ENCODE peak calls at places on chromosomes 5 and 9, in four cellular contexts. N, J, H and L are unnamed samples.

GRCh38 chr9:109535365-109535764 is 37.3 kb upstream of the PTPN3 start:
- DNase-seq in H (no peak), N (no peak), J (no peak), L (no peak)

GRCh38 chr5:81007637-81008027 is 47.5 kb downstream of the RASGRF2 start:
- DNase-seq in N (no peak), H (no peak), J (no peak), L (no peak)

GRCh38 chr5:14871084-14871572 is 450 bp downstream of the ANKH start:
- DNase-seq in N (no peak), J (peak; percentile 73), H (no peak), L (no peak)

GRCh38 chr5:111143910-111144309 is 51.8 kb downstream of the WDR36 start:
- DNase-seq in H (peak; percentile 91), J (no peak), N (no peak), L (peak; percentile 97)

GRCh38 chr5:127804886-127805426 is 101.8 kb downstream of the CCDC192 start:
- DNase-seq in J (no peak), H (peak; percentile 25), N (no peak), L (no peak)

GRCh38 chr9:444528-444927 is 229.9 kb downstream of the DOCK8 start:
- DNase-seq in J (no peak), H (peak; percentile 20), N (no peak), L (no peak)

GRCh38 chr5:31844615-31845345 is 205.8 kb downstream of the PDZD2 start:
- DNase-seq in N (no peak), J (no peak), H (peak; percentile 51), L (no peak)

GRCh38 chr5:66744040-66744439 is 147.8 kb downstream of the MAST4 start:
- DNase-seq in J (no peak), N (no peak), H (peak; percentile 2), L (peak; percentile 73)

GRCh38 chr5:34580983-34581382 is 75.1 kb upstream of the RAI14 start:
- DNase-seq in J (no peak), N (no peak), H (no peak), L (peak; percentile 26)

GRCh38 chr5:76714771-76715483 is 999 bp upstream of the F2R start:
- DNase-seq in J (no peak), H (no peak), N (peak; percentile 33), L (no peak)

GRCh38 chr5:60332244-60333018 is 367.5 kb downstream of the DEPDC1B start:
- DNase-seq in H (peak; percentile 78), J (no peak), N (no peak), L (peak; percentile 56)

GRCh38 chr9:88307136-88307535 is 81.1 kb upstream of the SPIN1 start:
- DNase-seq in N (no peak), J (no peak), H (no peak), L (no peak)

GRCh38 chr9:126481862-126482261 is 131.9 kb upstream of the LMX1B start:
- DNase-seq in N (no peak), J (no peak), H (no peak), L (no peak)

GRCh38 chr9:126480810-126481209 is 132.9 kb upstream of the LMX1B start:
- DNase-seq in H (no peak), J (no peak), N (no peak), L (no peak)

GRCh38 chr9:126483468-126484056 is 130.2 kb upstream of the LMX1B start:
- DNase-seq in J (no peak), H (no peak), N (no peak), L (no peak)

GRCh38 chr9:126479515-126479914 is 134.2 kb upstream of the LMX1B start:
- DNase-seq in N (no peak), J (no peak), H (no peak), L (no peak)

DNA sequence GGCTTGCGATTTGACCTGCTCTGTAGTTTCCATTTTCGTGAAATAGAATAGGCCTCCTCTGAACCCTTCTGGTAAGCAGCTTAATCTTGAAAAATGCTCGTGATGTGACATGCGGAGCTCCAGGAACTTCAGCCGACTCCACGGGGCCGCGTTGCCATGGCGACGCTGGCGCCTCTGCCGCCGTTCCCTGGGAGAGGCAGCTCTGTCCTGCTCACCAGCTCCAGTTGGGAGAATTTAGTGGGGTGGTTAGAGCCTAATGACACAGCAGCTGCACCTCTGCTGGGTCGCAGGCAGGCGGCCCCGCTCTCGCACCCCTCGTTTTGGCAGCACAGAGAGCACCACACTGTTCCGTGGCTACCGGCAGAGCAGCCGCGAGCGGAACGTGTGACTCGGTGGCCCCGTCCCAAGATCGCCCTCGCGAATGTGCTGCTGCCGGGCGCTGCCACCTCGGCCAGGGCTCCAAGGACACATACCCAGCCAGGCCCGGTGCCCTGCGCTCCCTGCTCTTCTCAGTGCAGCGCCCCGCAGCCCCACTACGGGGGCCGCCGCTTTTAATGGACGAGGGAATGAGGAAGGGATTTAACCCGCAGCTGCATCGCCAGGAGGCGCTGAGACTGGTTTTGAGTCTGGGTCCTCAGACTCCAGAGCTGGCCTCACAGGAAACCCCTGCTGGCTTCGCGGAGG is 131.2 kb upstream of the LMX1B start:
- DNase-seq in H (no peak), N (peak; percentile 76), J (peak; percentile 87), L (peak; percentile 92)
- TF ChIP-seq CTCF in H (no peak), N (no peak), J (peak; percentile 25), L (peak; percentile 46)

DNA sequence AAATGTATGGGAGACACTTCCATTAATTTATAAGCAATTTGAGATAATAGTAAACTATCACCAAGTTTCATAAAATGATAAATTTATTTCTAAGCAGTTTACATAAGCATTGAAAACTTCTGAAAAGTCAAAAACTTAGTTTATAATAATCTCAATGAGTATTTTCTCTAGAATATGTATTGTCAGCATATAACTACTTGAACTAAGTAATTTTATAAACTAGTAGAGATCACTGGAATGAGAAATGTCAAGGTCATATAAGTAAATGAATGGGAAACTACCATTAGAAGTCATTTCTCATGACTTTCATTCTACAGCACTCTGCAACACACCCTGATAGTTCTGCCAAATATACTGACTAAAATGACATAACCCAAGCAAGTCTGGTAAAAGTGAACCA is 3.4 kb downstream of the TBCA start:
- DNase-seq in N (no peak), H (no peak), J (no peak), L (no peak)
- H3K4me3 ChIP-seq in N (no peak overlapping the region), H (no peak overlapping the region), J (no peak overlapping the region), L (no peak overlapping the region)

GRCh38 chr9:130043654-130044623 is 950 bp upstream of the FNBP1 start:
- DNase-seq in N (peak; percentile 15), J (peak; percentile 86), H (no peak), L (peak; percentile 48)
- TF ChIP-seq CTCF in N (peak; percentile 18), J (peak; percentile 12), H (no peak), L (peak; percentile 20)

DNA sequence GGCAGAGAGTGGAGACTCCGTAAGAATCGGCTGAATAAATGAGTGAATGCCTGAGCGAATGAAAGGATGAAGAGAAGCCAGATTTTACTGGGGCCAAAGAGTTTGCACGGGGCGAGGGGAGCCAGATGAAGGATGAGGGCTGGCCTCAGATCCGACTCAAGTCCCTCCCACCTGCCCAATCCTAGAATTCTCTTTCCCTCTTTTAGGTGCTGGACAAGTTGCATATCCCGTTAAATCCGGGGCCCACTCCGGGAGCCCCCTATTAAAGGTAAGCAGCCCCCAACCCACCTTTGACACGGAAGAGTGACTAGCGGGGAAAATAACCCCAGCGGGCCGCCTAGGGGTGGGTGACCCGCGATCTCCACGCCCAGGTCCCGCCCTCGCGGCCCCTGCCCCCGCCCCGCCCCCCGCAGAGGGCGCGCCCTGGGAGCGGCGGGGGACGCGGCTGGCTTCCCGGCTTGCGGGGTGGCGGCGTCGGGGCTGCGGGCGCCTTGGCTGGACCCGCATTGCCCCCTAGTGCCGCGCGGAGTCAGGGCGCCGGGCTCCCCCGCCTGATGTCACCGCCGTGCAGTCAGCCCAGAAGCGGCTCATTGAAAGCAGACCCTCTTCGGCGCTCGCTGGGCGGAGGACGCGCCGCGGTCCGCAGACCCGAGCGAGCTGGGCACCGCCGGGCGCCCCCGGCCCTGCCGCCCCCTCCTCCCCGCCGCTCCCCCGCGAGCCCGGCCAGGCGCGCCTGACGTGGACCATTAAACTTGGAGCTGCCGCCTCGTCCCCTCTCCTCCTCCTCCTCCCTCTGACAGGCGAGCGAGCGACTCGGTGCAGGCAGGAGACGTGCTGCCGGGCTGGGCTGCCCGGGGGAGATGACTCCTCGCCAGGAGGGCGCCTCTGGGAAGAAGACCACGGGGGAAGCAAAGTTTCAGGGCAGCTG is at the start of gene ADRA1B:
- DNase-seq in H (peak; percentile 41), N (peak; percentile 91), J (peak; percentile 89), L (peak; percentile 70)
- H3K4me3 ChIP-seq in H (peak within 1 kb of the TSS; percentile 33), N (peak within 1 kb of the TSS; percentile 39), J (peak within 1 kb of the TSS; percentile 74), L (peak within 1 kb of the TSS; percentile 55)